ENCODE peak calls at places on chromosomes 11 and 22, in nine cellular contexts. One of them, this sample, is unnamed.

GRCh38 chr22:38115423-38116205 is 5.1 kb upstream of the BAIAP2L2 start:
- DNase-seq in cardiac muscle cell: no peak
- DNase-seq in esophagus squamous epithelium: no peak
- DNase-seq in stomach: no peak
- DNase-seq in neural progenitor cell: no peak
- DNase-seq in H1: no peak
- DNase-seq in left lung: no peak
- DNase-seq in fibroblast of lung: no peak
- DNase-seq in left ventricle myocardium inferior: no peak
- DNase-seq in this sample: no peak

GRCh38 chr11:35235944-35236666 is 97.1 kb downstream of the CD44 start:
- DNase-seq in left lung: no peak
- DNase-seq in stomach: peak
- DNase-seq in fibroblast of lung: peak
- DNase-seq in H1: no peak
- DNase-seq in left ventricle myocardium inferior: no peak
- DNase-seq in cardiac muscle cell: no peak
- DNase-seq in neural progenitor cell: no peak
- DNase-seq in esophagus squamous epithelium: no peak
- DNase-seq in this sample: no peak

GRCh38 chr22:41565403-41566054 is 4.7 kb downstream of the CSDC2 start:
- DNase-seq in H1: no peak
- DNase-seq in stomach: no peak
- DNase-seq in fibroblast of lung: peak
- DNase-seq in left ventricle myocardium inferior: no peak
- DNase-seq in esophagus squamous epithelium: no peak
- DNase-seq in neural progenitor cell: no peak
- DNase-seq in left lung: no peak
- DNase-seq in cardiac muscle cell: no peak
- DNase-seq in this sample: no peak

GRCh38 chr11:41431784-41432183 is 27.7 kb downstream of the LRRC4C start:
- DNase-seq in fibroblast of lung: no peak
- DNase-seq in neural progenitor cell: peak
- DNase-seq in H1: no peak
- DNase-seq in cardiac muscle cell: peak
- DNase-seq in left lung: no peak
- DNase-seq in stomach: no peak
- DNase-seq in esophagus squamous epithelium: no peak
- DNase-seq in left ventricle myocardium inferior: no peak
- DNase-seq in this sample: no peak

GRCh38 chr11:76863196-76863777 is 2.6 kb downstream of the ACER3 start:
- DNase-seq in H1: no peak
- DNase-seq in cardiac muscle cell: no peak
- DNase-seq in esophagus squamous epithelium: no peak
- DNase-seq in fibroblast of lung: no peak
- DNase-seq in left ventricle myocardium inferior: no peak
- DNase-seq in left lung: peak
- DNase-seq in neural progenitor cell: no peak
- DNase-seq in stomach: no peak
- DNase-seq in this sample: no peak

GRCh38 chr11:116601734-116602636 is 170.8 kb downstream of the BUD13 start:
- DNase-seq in esophagus squamous epithelium: no peak
- DNase-seq in neural progenitor cell: no peak
- DNase-seq in fibroblast of lung: peak
- DNase-seq in left lung: no peak
- DNase-seq in stomach: no peak
- DNase-seq in left ventricle myocardium inferior: no peak
- DNase-seq in H1: no peak
- DNase-seq in cardiac muscle cell: no peak
- DNase-seq in this sample: no peak

GRCh38 chr11:117200813-117201515 is 1.8 kb downstream of the TAGLN start:
- DNase-seq in esophagus squamous epithelium: no peak
- DNase-seq in H1: no peak
- DNase-seq in stomach: no peak
- DNase-seq in left ventricle myocardium inferior: no peak
- DNase-seq in fibroblast of lung: no peak
- DNase-seq in neural progenitor cell: no peak
- DNase-seq in left lung: no peak
- DNase-seq in cardiac muscle cell: no peak
- DNase-seq in this sample: no peak

GRCh38 chr11:40168461-40168860 is 1291.0 kb downstream of the LRRC4C start:
- DNase-seq in left ventricle myocardium inferior: no peak
- DNase-seq in left lung: no peak
- DNase-seq in fibroblast of lung: peak
- DNase-seq in neural progenitor cell: peak
- DNase-seq in cardiac muscle cell: no peak
- DNase-seq in stomach: no peak
- DNase-seq in esophagus squamous epithelium: no peak
- DNase-seq in H1: no peak
- DNase-seq in this sample: no peak

GRCh38 chr22:41636467-41636866 is 15.4 kb downstream of the XRCC6 start:
- DNase-seq in fibroblast of lung: peak
- DNase-seq in H1: no peak
- DNase-seq in neural progenitor cell: no peak
- DNase-seq in stomach: no peak
- DNase-seq in esophagus squamous epithelium: no peak
- DNase-seq in left lung: no peak
- DNase-seq in cardiac muscle cell: no peak
- DNase-seq in left ventricle myocardium inferior: peak
- DNase-seq in this sample: no peak

GRCh38 chr22:28025333-28025732 is 106.3 kb upstream of the PITPNB start:
- DNase-seq in fibroblast of lung: no peak
- DNase-seq in esophagus squamous epithelium: no peak
- DNase-seq in left ventricle myocardium inferior: peak
- DNase-seq in stomach: peak
- DNase-seq in neural progenitor cell: no peak
- DNase-seq in H1: no peak
- DNase-seq in left lung: peak
- DNase-seq in cardiac muscle cell: no peak
- DNase-seq in this sample: no peak

GRCh38 chr11:93741882-93742226 is 382 bp downstream of the C11orf54 start:
- DNase-seq in esophagus squamous epithelium: no peak
- DNase-seq in fibroblast of lung: peak
- DNase-seq in cardiac muscle cell: no peak
- DNase-seq in left lung: peak
- DNase-seq in stomach: peak
- DNase-seq in left ventricle myocardium inferior: no peak
- DNase-seq in neural progenitor cell: peak
- DNase-seq in H1: no peak
- DNase-seq in this sample: no peak

GRCh38 chr22:23325183-23325582 is 144.9 kb downstream of the BCR start:
- DNase-seq in left ventricle myocardium inferior: no peak
- DNase-seq in H1: no peak
- DNase-seq in fibroblast of lung: no peak
- DNase-seq in stomach: no peak
- DNase-seq in cardiac muscle cell: no peak
- DNase-seq in esophagus squamous epithelium: no peak
- DNase-seq in left lung: no peak
- DNase-seq in neural progenitor cell: peak
- DNase-seq in this sample: no peak

GRCh38 chr22:21038405-21038804 is 6.0 kb upstream of the SLC7A4 start:
- DNase-seq in fibroblast of lung: peak
- DNase-seq in left lung: no peak
- DNase-seq in neural progenitor cell: no peak
- DNase-seq in cardiac muscle cell: peak
- DNase-seq in esophagus squamous epithelium: no peak
- DNase-seq in H1: no peak
- DNase-seq in left ventricle myocardium inferior: no peak
- DNase-seq in stomach: no peak
- DNase-seq in this sample: no peak

GRCh38 chr11:36053314-36053713 is 109.5 kb downstream of the LDLRAD3 start:
- DNase-seq in stomach: no peak
- DNase-seq in neural progenitor cell: no peak
- DNase-seq in H1: no peak
- DNase-seq in left ventricle myocardium inferior: no peak
- DNase-seq in esophagus squamous epithelium: no peak
- DNase-seq in left lung: no peak
- DNase-seq in cardiac muscle cell: no peak
- DNase-seq in fibroblast of lung: no peak
- DNase-seq in this sample: no peak

GRCh38 chr22:36081023-36081431 is 52.4 kb upstream of the RBFOX2 start:
- DNase-seq in fibroblast of lung: peak
- DNase-seq in cardiac muscle cell: no peak
- DNase-seq in stomach: no peak
- DNase-seq in left ventricle myocardium inferior: no peak
- DNase-seq in neural progenitor cell: no peak
- DNase-seq in esophagus squamous epithelium: no peak
- DNase-seq in left lung: no peak
- DNase-seq in H1: no peak
- DNase-seq in this sample: no peak

GRCh38 chr11:85133636-85134035 is 493.5 kb downstream of the DLG2 start:
- DNase-seq in left ventricle myocardium inferior: no peak
- DNase-seq in left lung: no peak
- DNase-seq in esophagus squamous epithelium: no peak
- DNase-seq in neural progenitor cell: peak
- DNase-seq in fibroblast of lung: no peak
- DNase-seq in H1: no peak
- DNase-seq in stomach: no peak
- DNase-seq in cardiac muscle cell: no peak
- DNase-seq in this sample: no peak

GRCh38 chr11:85137597-85137996 is 489.5 kb downstream of the DLG2 start:
- DNase-seq in fibroblast of lung: no peak
- DNase-seq in left ventricle myocardium inferior: no peak
- DNase-seq in H1: no peak
- DNase-seq in left lung: no peak
- DNase-seq in stomach: no peak
- DNase-seq in neural progenitor cell: no peak
- DNase-seq in cardiac muscle cell: no peak
- DNase-seq in esophagus squamous epithelium: no peak
- DNase-seq in this sample: no peak

DNA sequence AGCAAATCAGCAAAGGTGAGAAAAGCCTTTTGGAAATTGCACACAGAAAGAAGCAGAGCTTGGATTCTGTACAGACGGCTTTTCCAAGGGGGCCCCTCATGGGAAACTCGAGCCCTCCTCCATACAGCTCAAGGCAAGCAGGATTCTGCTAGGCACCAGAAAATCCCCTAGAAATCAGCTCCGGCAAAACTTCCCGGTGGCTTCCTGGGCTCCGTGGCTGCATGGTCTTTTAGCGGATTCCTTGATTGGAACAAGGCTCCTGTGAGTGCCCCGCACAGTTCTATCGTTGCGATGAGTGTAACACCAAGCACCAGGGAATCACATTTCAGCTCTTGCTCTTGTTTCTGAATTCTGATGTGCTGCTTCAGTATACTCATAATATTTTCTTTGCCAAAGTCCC is 494.3 kb downstream of the DLG2 start:
- DNase-seq in H1: peak
- DNase-seq in left lung: no peak
- DNase-seq in stomach: no peak
- DNase-seq in esophagus squamous epithelium: no peak
- DNase-seq in fibroblast of lung: peak
- DNase-seq in left ventricle myocardium inferior: no peak
- DNase-seq in cardiac muscle cell: peak
- DNase-seq in neural progenitor cell: peak
- DNase-seq in this sample: no peak
- H3K4me3 ChIP-seq in H1: no peak
- H3K4me3 ChIP-seq in left lung: no peak
- H3K4me3 ChIP-seq in stomach: no peak
- H3K4me3 ChIP-seq in esophagus squamous epithelium: no peak
- H3K4me3 ChIP-seq in fibroblast of lung: no peak
- H3K4me3 ChIP-seq in left ventricle myocardium inferior: peak
- H3K4me3 ChIP-seq in cardiac muscle cell: no peak
- H3K4me3 ChIP-seq in neural progenitor cell: peak
- H3K4me3 ChIP-seq in this sample: no peak

DNA sequence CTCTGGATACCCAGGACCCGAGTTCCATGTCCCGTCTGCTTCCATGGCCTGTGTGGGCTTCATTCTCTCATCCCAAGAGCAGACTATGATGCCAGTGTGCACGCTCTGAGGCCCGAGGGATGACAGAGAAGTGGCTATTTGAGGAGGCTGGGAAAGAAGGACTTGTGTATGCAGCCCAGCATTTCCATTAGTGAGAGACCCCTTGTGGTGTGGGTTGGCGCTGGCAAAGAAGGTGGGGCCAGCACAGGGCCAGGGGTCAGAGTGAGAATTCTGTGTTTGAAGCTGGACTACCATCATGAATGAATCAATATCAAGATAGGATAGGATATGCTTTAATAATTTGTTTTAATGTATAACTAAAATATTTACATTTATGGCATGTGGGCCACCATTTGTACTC is 200.8 kb downstream of the HIPK3 start:
- DNase-seq in cardiac muscle cell: no peak
- DNase-seq in esophagus squamous epithelium: no peak
- DNase-seq in neural progenitor cell: no peak
- DNase-seq in H1: no peak
- DNase-seq in left ventricle myocardium inferior: no peak
- DNase-seq in left lung: no peak
- DNase-seq in fibroblast of lung: no peak
- DNase-seq in stomach: no peak
- DNase-seq in this sample: no peak
- TF ChIP-seq CTCF in cardiac muscle cell: no peak
- TF ChIP-seq CTCF in esophagus squamous epithelium: no peak
- TF ChIP-seq CTCF in neural progenitor cell: no peak
- TF ChIP-seq CTCF in H1: no peak
- TF ChIP-seq CTCF in left ventricle myocardium inferior: no peak
- TF ChIP-seq CTCF in left lung: no peak
- TF ChIP-seq CTCF in fibroblast of lung: no peak
- TF ChIP-seq CTCF in stomach: no peak
- TF ChIP-seq CTCF in this sample: no peak

GRCh38 chr11:122085712-122086111 is 30.3 kb downstream of the BLID start:
- DNase-seq in cardiac muscle cell: no peak
- DNase-seq in esophagus squamous epithelium: no peak
- DNase-seq in stomach: no peak
- DNase-seq in left lung: no peak
- DNase-seq in left ventricle myocardium inferior: no peak
- DNase-seq in fibroblast of lung: no peak
- DNase-seq in H1: no peak
- DNase-seq in neural progenitor cell: peak
- DNase-seq in this sample: no peak
- H3K4me3 ChIP-seq in cardiac muscle cell: no peak
- H3K4me3 ChIP-seq in esophagus squamous epithelium: no peak
- H3K4me3 ChIP-seq in stomach: no peak
- H3K4me3 ChIP-seq in left lung: no peak
- H3K4me3 ChIP-seq in left ventricle myocardium inferior: no peak
- H3K4me3 ChIP-seq in fibroblast of lung: no peak
- H3K4me3 ChIP-seq in H1: no peak
- H3K4me3 ChIP-seq in neural progenitor cell: no peak
- H3K4me3 ChIP-seq in this sample: no peak

GRCh38 chr11:74694536-74694935 is 36.7 kb downstream of the CHRDL2 start:
- DNase-seq in fibroblast of lung: no peak
- DNase-seq in esophagus squamous epithelium: no peak
- DNase-seq in stomach: no peak
- DNase-seq in neural progenitor cell: no peak
- DNase-seq in left lung: no peak
- DNase-seq in H1: no peak
- DNase-seq in cardiac muscle cell: no peak
- DNase-seq in left ventricle myocardium inferior: no peak
- DNase-seq in this sample: no peak
- TF ChIP-seq CTCF in fibroblast of lung: no peak
- TF ChIP-seq CTCF in esophagus squamous epithelium: no peak
- TF ChIP-seq CTCF in stomach: no peak
- TF ChIP-seq CTCF in neural progenitor cell: no peak
- TF ChIP-seq CTCF in left lung: no peak
- TF ChIP-seq CTCF in H1: no peak
- TF ChIP-seq CTCF in cardiac muscle cell: no peak
- TF ChIP-seq CTCF in left ventricle myocardium inferior: no peak
- TF ChIP-seq CTCF in this sample: no peak

This sample was measured in GM12864.